ENCODE peak calls at places on chromosomes 2 and 18, in seven cellular contexts. X, B, S, Z, G, V and T are unnamed samples.

GRCh38 chr2:207397917-207398655 is 131.7 kb upstream of the CREB1 start:
- DNase-seq in G (no peak), S (no peak), V (no peak), X (no peak), B (no peak), Z (no peak), T (no peak)

GRCh38 chr18:3458952-3459853 is 9.2 kb downstream of the TGIF1 start:
- DNase-seq in S (no peak), B (no peak), G (no peak), V (no peak), Z (no peak), X (no peak), T (no peak)

GRCh38 chr2:135563793-135564192 is 32.5 kb downstream of the R3HDM1 start:
- DNase-seq in V (no peak), X (no peak), S (no peak), G (no peak), B (peak; percentile 32), Z (no peak), T (peak; percentile 10)

GRCh38 chr2:160408205-160408561 is 85.4 kb downstream of the RBMS1 start:
- DNase-seq in B (no peak), Z (no peak), S (no peak), V (no peak), X (no peak), G (no peak), T (no peak)

GRCh38 chr2:117127680-117128079 is 686.8 kb upstream of the DDX18 start:
- DNase-seq in B (no peak), S (no peak), V (no peak), G (no peak), Z (no peak), X (no peak), T (no peak)

GRCh38 chr2:69667805-69668382 is 24.4 kb upstream of the AAK1 start:
- DNase-seq in G (no peak), X (no peak), V (no peak), Z (no peak), B (no peak), S (no peak), T (no peak)

GRCh38 chr18:48152549-48152948 is 222.1 kb upstream of the SMAD2 start:
- DNase-seq in G (no peak), B (no peak), V (no peak), X (no peak), S (no peak), Z (no peak), T (peak; percentile 13)

GRCh38 chr2:12236136-12236834 is 480.5 kb upstream of the TRIB2 start:
- DNase-seq in X (no peak), V (no peak), B (no peak), S (no peak), Z (no peak), G (no peak), T (no peak)

GRCh38 chr2:46248171-46248570 is 49.0 kb upstream of the EPAS1 start:
- DNase-seq in S (no peak), B (no peak), V (no peak), G (no peak), X (no peak), Z (no peak), T (no peak)

GRCh38 chr18:13264986-13265900 is 46.7 kb downstream of the LDLRAD4 start:
- DNase-seq in V (no peak), S (no peak), Z (no peak), B (no peak), G (no peak), X (no peak), T (no peak)

GRCh38 chr2:173355866-173356508 is 1.3 kb downstream of the CDCA7 start:
- DNase-seq in G (no peak), S (no peak), B (no peak), X (no peak), V (no peak), Z (no peak), T (peak; percentile 73)

GRCh38 chr2:229921101-229921891 is 513 bp downstream of the TRIP12 start:
- DNase-seq in X (peak; percentile 56), Z (no peak), V (no peak), B (peak; percentile 81), S (peak; percentile 79), G (peak; percentile 50), T (peak; percentile 80)

GRCh38 chr2:216632952-216633615 is at the start of gene IGFBP2:
- DNase-seq in X (no peak), G (no peak), B (no peak), V (no peak), Z (no peak), S (peak; percentile 96), T (no peak)

GRCh38 chr2:86078801-86079545 is 26.7 kb downstream of the POLR1A start:
- DNase-seq in S (peak; percentile 31), X (no peak), G (no peak), B (peak; percentile 32), V (no peak), Z (no peak), T (no peak)

GRCh38 chr2:85769236-85769986 is 15.6 kb downstream of the ATOH8 start:
- DNase-seq in G (peak; percentile 56), X (peak; percentile 59), B (no peak), V (no peak), Z (no peak), S (peak; percentile 81), T (peak; percentile 75)

GRCh38 chr2:241001413-241002274 is 3.2 kb downstream of the SNED1 start:
- DNase-seq in S (no peak), B (no peak), V (no peak), Z (no peak), G (no peak), X (no peak), T (no peak)

GRCh38 chr18:69865656-69866241 is 81.9 kb downstream of the CD226 start:
- DNase-seq in B (no peak), V (no peak), Z (no peak), S (no peak), X (no peak), G (no peak), T (no peak)

GRCh38 chr18:7723558-7723957 is 156.4 kb downstream of the PTPRM start:
- DNase-seq in X (no peak), Z (no peak), V (no peak), B (no peak), G (no peak), S (no peak), T (no peak)

GRCh38 chr2:6916736-6917070 is 509 bp upstream of the RNF144A start:
- DNase-seq in G (no peak), S (no peak), B (no peak), X (no peak), V (no peak), Z (no peak), T (no peak)

GRCh38 chr18:46276736-46277135 is 172.6 kb downstream of the HAUS1 start:
- DNase-seq in B (no peak), Z (no peak), X (no peak), G (no peak), V (no peak), S (no peak), T (no peak)

GRCh38 chr2:167191588-167191987 is 303.3 kb downstream of the XIRP2 start:
- DNase-seq in B (no peak), V (no peak), G (no peak), Z (no peak), X (no peak), S (no peak), T (no peak)

GRCh38 chr2:224029876-224030275 is 9.2 kb downstream of the SERPINE2 start:
- DNase-seq in G (no peak), V (no peak), S (no peak), B (no peak), X (no peak), Z (no peak), T (no peak)

GRCh38 chr18:13067124-13067523 is 76.0 kb downstream of the CEP192 start:
- DNase-seq in B (no peak), V (peak; percentile 7), Z (no peak), G (no peak), X (no peak), S (no peak), T (no peak)

GRCh38 chr2:60550151-60550983 is 3.1 kb downstream of the BCL11A start:
- DNase-seq in V (no peak), X (no peak), G (no peak), B (peak; percentile 47), S (peak; percentile 84), Z (no peak), T (peak; percentile 56)

GRCh38 chr2:171330155-171330956 is 103.4 kb downstream of the METTL8 start:
- DNase-seq in X (no peak), Z (no peak), V (no peak), S (no peak), B (no peak), G (no peak), T (no peak)

GRCh38 chr2:171334946-171335345 is 98.8 kb downstream of the METTL8 start:
- DNase-seq in B (no peak), Z (no peak), S (no peak), V (no peak), X (no peak), G (no peak), T (no peak)

GRCh38 chr2:171334171-171334570 is 99.6 kb downstream of the METTL8 start:
- DNase-seq in X (no peak), V (no peak), Z (no peak), B (no peak), G (no peak), S (no peak), T (no peak)
- TF ChIP-seq TAF1 in X (no peak), V (no peak), Z (no peak), B (no peak), G (no peak), S (no peak), T (no peak)

GRCh38 chr2:125615438-125615837 is 1040.5 kb upstream of the GYPC start:
- DNase-seq in V (no peak), Z (no peak), X (no peak), G (no peak), S (no peak), B (no peak), T (no peak)
- TF ChIP-seq TAF1 in V (no peak), Z (no peak), X (no peak), G (no peak), S (no peak), B (no peak), T (no peak)

DNA sequence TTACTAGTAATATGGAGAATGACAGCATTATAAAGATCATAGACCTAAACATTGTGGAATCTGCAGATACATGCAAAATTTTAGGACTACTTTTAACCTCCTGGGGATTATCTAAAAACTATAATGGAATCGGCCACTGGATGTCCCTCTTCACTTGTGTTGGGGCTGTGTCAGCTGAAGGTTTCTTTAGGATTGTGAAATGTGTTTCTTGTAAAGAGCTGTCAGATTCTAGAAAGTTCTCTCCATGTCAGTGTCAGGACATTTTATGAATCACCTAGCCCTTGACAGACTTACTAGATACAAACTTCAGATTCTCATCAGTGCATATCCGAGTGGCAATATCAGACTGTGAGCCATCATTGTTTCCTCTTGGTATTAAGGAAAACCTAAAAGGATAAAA is 107.2 kb downstream of the CPS1 start:
- DNase-seq in X (no peak), B (peak; percentile 0), V (no peak), S (peak; percentile 40), G (no peak), Z (no peak), T (peak; percentile 18)
- TF ChIP-seq TAF1 in X (no peak), B (no peak), V (no peak), S (no peak), G (no peak), Z (no peak), T (no peak)

DNA sequence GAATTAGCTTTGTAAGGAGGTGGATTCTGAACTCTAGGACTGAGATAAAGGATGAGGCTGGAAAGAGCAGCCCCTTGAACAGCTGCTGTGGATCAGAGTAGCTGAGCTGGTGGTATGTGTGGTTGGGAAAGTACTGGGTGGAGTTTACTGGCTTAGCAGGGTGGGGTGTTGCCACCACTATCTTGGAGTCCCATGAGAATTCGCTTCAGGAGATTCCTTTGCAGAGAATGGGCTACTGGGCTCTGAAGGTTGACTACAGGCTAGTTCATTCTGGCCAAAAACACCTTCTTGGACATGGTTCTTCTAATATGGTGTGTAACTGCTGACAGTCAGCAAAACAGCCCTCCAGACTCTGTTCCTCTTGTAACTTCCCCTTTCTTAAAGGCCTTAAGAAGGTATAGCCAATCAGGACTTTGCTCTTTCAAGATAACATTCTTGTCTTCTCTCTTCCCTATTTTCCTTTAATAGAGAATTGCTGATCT is 52.7 kb downstream of the TET3 start:
- DNase-seq in B (peak; percentile 73), X (no peak), V (peak; percentile 54), G (no peak), Z (no peak), S (no peak), T (no peak)
- TF ChIP-seq TAF1 in B (no peak), X (no peak), V (no peak), G (no peak), Z (no peak), S (no peak), T (no peak)